ENCODE peak calls at places on chromosome 19, in ten cellular contexts. R is astrocyte of the spinal cord; C is Right ventricle myocardium superior; B is GOT3; E is activated CD4-positive, alpha-beta T cell treated with anti-CD3 and anti-CD28 coated beads, Interleukin-2, amount 50 U/mL, for 4 hours; H is colonic mucosa; J is HEK293T; N is GM03348; K is WTC11; Z is CD8-positive, alpha-beta T cell. D is an unnamed sample.

GRCh38 chr19:31377736-31378135 is 28.5 kb upstream of the TSHZ3 start:
- DNase-seq in R (no peak), C (no peak), B (no peak), E (no peak), H (no peak), J (no peak), N (no peak), K (no peak), Z (no peak), D (peak)

GRCh38 chr19:44640518-44640917 is 3.2 kb upstream of the PVR start:
- DNase-seq in R (peak), C (no peak), B (no peak), E (no peak), H (no peak), J (no peak), N (no peak), K (no peak), Z (no peak), D (peak)

GRCh38 chr19:18304496-18305312 is 18.2 kb downstream of the LSM4 start:
- DNase-seq in R (peak), C (peak), B (no peak), E (peak), H (peak), J (no peak), N (peak), K (peak), Z (peak), D (peak)

GRCh38 chr19:58559275-58560006 is 1.0 kb upstream of the UBE2M start:
- DNase-seq in R (peak), C (peak), B (no peak), E (no peak), H (peak), J (peak), N (peak), K (peak), Z (peak), D (peak)

GRCh38 chr19:50205681-50206138 is 2.3 kb downstream of the MYH14 start:
- DNase-seq in R (no peak), C (no peak), B (no peak), E (no peak), H (peak), J (no peak), N (no peak), K (peak), Z (no peak), D (no peak)

GRCh38 chr19:39998511-39998910 is 1.7 kb downstream of the ZNF546 start:
- DNase-seq in R (peak), C (no peak), B (no peak), E (no peak), H (no peak), J (no peak), N (no peak), K (no peak), Z (no peak), D (no peak)

GRCh38 chr19:7751157-7751783 is 3.9 kb upstream of the CD209 start:
- DNase-seq in R (no peak), C (no peak), B (no peak), E (peak), H (no peak), J (no peak), N (no peak), K (no peak), Z (no peak), D (peak)

GRCh38 chr19:4557971-4558941 is 1.2 kb downstream of the SEMA6B start:
- DNase-seq in R (no peak), C (no peak), B (no peak), E (peak), H (no peak), J (peak), N (peak), K (peak), Z (peak), D (peak)

GRCh38 chr19:58451358-58452101 is at the start of gene ZNF324B:
- DNase-seq in R (peak), C (peak), B (peak), E (peak), H (peak), J (peak), N (peak), K (peak), Z (peak), D (peak)

GRCh38 chr19:34269968-34270621 is 15.7 kb downstream of the GARRE1 start:
- DNase-seq in R (peak), C (peak), B (no peak), E (peak), H (peak), J (peak), N (peak), K (no peak), Z (peak), D (peak)

GRCh38 chr19:5988520-5989387 is 10.8 kb upstream of the RANBP3 start:
- DNase-seq in R (no peak), C (no peak), B (no peak), E (no peak), H (no peak), J (no peak), N (no peak), K (no peak), Z (no peak), D (peak)

GRCh38 chr19:1756264-1756663 is 3.0 kb downstream of the ONECUT3 start:
- DNase-seq in R (no peak), C (no peak), B (no peak), E (no peak), H (no peak), J (no peak), N (no peak), K (no peak), Z (no peak), D (no peak)

GRCh38 chr19:50257141-50257540 is 53.7 kb downstream of the MYH14 start:
- DNase-seq in R (no peak), C (no peak), B (no peak), E (no peak), H (no peak), J (no peak), N (no peak), K (no peak), Z (no peak), D (no peak)

GRCh38 chr19:30565680-30566079 is 193.5 kb downstream of the ZNF536 start:
- DNase-seq in R (no peak), C (no peak), B (no peak), E (no peak), H (no peak), J (no peak), N (no peak), K (no peak), Z (no peak), D (no peak)

GRCh38 chr19:40464059-40465024 is 1.2 kb downstream of the BLVRB start:
- DNase-seq in R (peak), C (peak), B (peak), E (peak), H (peak), J (peak), N (peak), K (peak), Z (peak), D (peak)

GRCh38 chr19:41753159-41753558 is 2.2 kb upstream of the CEACAM6 start:
- DNase-seq in R (no peak), C (peak), B (no peak), E (peak), H (peak), J (peak), N (peak), K (peak), Z (peak), D (peak)